ENCODE peak calls at places on chromosomes 3 and 15, in nine cellular contexts. One of them, this sample, is unnamed.
A peak's percentile ranks its signal among the peaks of the same experiment; 100 is the strongest.

GRCh38 chr3:125683067-125683844 is 88.0 kb upstream of the OSBPL11 start:
- DNase-seq in mammary epithelial cell: no peak
- DNase-seq in fibroblast of the aortic adventitia: peak; percentile 7
- DNase-seq in IMR-90: no peak
- DNase-seq in NCI-H1417: no peak
- DNase-seq in fibroblast of lung: no peak
- DNase-seq in astrocyte: no peak
- DNase-seq in ovary: no peak
- DNase-seq in HT-29: no peak
- DNase-seq in this sample: no peak

GRCh38 chr3:49916686-49917085 is 12.9 kb downstream of the MON1A start:
- DNase-seq in mammary epithelial cell: no peak
- DNase-seq in fibroblast of the aortic adventitia: peak; percentile 47
- DNase-seq in IMR-90: peak; percentile 45
- DNase-seq in NCI-H1417: no peak
- DNase-seq in fibroblast of lung: peak; percentile 34
- DNase-seq in astrocyte: peak; percentile 33
- DNase-seq in ovary: no peak
- DNase-seq in HT-29: no peak
- DNase-seq in this sample: no peak

GRCh38 chr3:13747627-13748026 is 132.2 kb downstream of the WNT7A start:
- DNase-seq in mammary epithelial cell: no peak
- DNase-seq in fibroblast of the aortic adventitia: no peak
- DNase-seq in IMR-90: no peak
- DNase-seq in NCI-H1417: no peak
- DNase-seq in fibroblast of lung: no peak
- DNase-seq in astrocyte: no peak
- DNase-seq in ovary: no peak
- DNase-seq in HT-29: no peak
- DNase-seq in this sample: no peak

GRCh38 chr3:54660599-54661210 is 267.2 kb downstream of the LRTM1 start:
- DNase-seq in mammary epithelial cell: no peak
- DNase-seq in fibroblast of the aortic adventitia: peak; percentile 10
- DNase-seq in IMR-90: no peak
- DNase-seq in NCI-H1417: no peak
- DNase-seq in fibroblast of lung: no peak
- DNase-seq in astrocyte: no peak
- DNase-seq in ovary: peak; percentile 49
- DNase-seq in HT-29: no peak
- DNase-seq in this sample: no peak

GRCh38 chr3:189267981-189268613 is 96.3 kb downstream of the TPRG1 start:
- DNase-seq in mammary epithelial cell: peak; percentile 95
- DNase-seq in fibroblast of the aortic adventitia: peak; percentile 40
- DNase-seq in IMR-90: no peak
- DNase-seq in NCI-H1417: no peak
- DNase-seq in fibroblast of lung: peak; percentile 8
- DNase-seq in astrocyte: peak; percentile 14
- DNase-seq in ovary: no peak
- DNase-seq in HT-29: peak; percentile 48
- DNase-seq in this sample: peak; percentile 37

GRCh38 chr3:169813757-169814517 is 1.2 kb upstream of the LRRC34 start:
- DNase-seq in mammary epithelial cell: no peak
- DNase-seq in fibroblast of the aortic adventitia: no peak
- DNase-seq in IMR-90: no peak
- DNase-seq in NCI-H1417: no peak
- DNase-seq in fibroblast of lung: no peak
- DNase-seq in astrocyte: no peak
- DNase-seq in ovary: peak; percentile 26
- DNase-seq in HT-29: peak; percentile 80
- DNase-seq in this sample: peak; percentile 43

GRCh38 chr15:100786901-100787566 is 92.6 kb upstream of the ALDH1A3 start:
- DNase-seq in mammary epithelial cell: no peak
- DNase-seq in fibroblast of the aortic adventitia: no peak
- DNase-seq in IMR-90: no peak
- DNase-seq in NCI-H1417: no peak
- DNase-seq in fibroblast of lung: no peak
- DNase-seq in astrocyte: no peak
- DNase-seq in ovary: no peak
- DNase-seq in HT-29: no peak
- DNase-seq in this sample: no peak

GRCh38 chr3:107978116-107979057 is 112.4 kb downstream of the CD47 start:
- DNase-seq in mammary epithelial cell: no peak
- DNase-seq in fibroblast of the aortic adventitia: no peak
- DNase-seq in IMR-90: no peak
- DNase-seq in NCI-H1417: no peak
- DNase-seq in fibroblast of lung: no peak
- DNase-seq in astrocyte: no peak
- DNase-seq in ovary: no peak
- DNase-seq in HT-29: no peak
- DNase-seq in this sample: peak; percentile 22

GRCh38 chr3:25438791-25439555 is 10.9 kb downstream of the RARB start:
- DNase-seq in mammary epithelial cell: no peak
- DNase-seq in fibroblast of the aortic adventitia: no peak
- DNase-seq in IMR-90: no peak
- DNase-seq in NCI-H1417: no peak
- DNase-seq in fibroblast of lung: no peak
- DNase-seq in astrocyte: no peak
- DNase-seq in ovary: no peak
- DNase-seq in HT-29: no peak
- DNase-seq in this sample: no peak

GRCh38 chr3:21942328-21942727 is 191.3 kb upstream of the ZNF385D start:
- DNase-seq in mammary epithelial cell: peak; percentile 8
- DNase-seq in fibroblast of the aortic adventitia: peak; percentile 38
- DNase-seq in IMR-90: peak; percentile 87
- DNase-seq in NCI-H1417: peak; percentile 61
- DNase-seq in fibroblast of lung: peak; percentile 86
- DNase-seq in astrocyte: peak; percentile 81
- DNase-seq in ovary: no peak
- DNase-seq in HT-29: no peak
- DNase-seq in this sample: no peak

GRCh38 chr3:48125026-48125704 is 63.1 kb downstream of the CDC25A start:
- DNase-seq in mammary epithelial cell: peak; percentile 53
- DNase-seq in fibroblast of the aortic adventitia: peak; percentile 95
- DNase-seq in IMR-90: peak; percentile 91
- DNase-seq in NCI-H1417: no peak
- DNase-seq in fibroblast of lung: no peak
- DNase-seq in astrocyte: peak; percentile 95
- DNase-seq in ovary: peak; percentile 61
- DNase-seq in HT-29: no peak
- DNase-seq in this sample: peak; percentile 19

GRCh38 chr3:4306860-4307259 is 3.7 kb downstream of the SETMAR start:
- DNase-seq in mammary epithelial cell: peak; percentile 32
- DNase-seq in fibroblast of the aortic adventitia: peak; percentile 66
- DNase-seq in IMR-90: peak; percentile 6
- DNase-seq in NCI-H1417: no peak
- DNase-seq in fibroblast of lung: peak; percentile 53
- DNase-seq in astrocyte: no peak
- DNase-seq in ovary: no peak
- DNase-seq in HT-29: no peak
- DNase-seq in this sample: no peak

GRCh38 chr15:36005542-36005941 is 459.6 kb upstream of the DPH6 start:
- DNase-seq in mammary epithelial cell: peak; percentile 21
- DNase-seq in fibroblast of the aortic adventitia: no peak
- DNase-seq in IMR-90: no peak
- DNase-seq in NCI-H1417: no peak
- DNase-seq in fibroblast of lung: no peak
- DNase-seq in astrocyte: no peak
- DNase-seq in ovary: no peak
- DNase-seq in HT-29: no peak
- DNase-seq in this sample: no peak

GRCh38 chr3:60392501-60392900 is 858.8 kb downstream of the FHIT start:
- DNase-seq in mammary epithelial cell: no peak
- DNase-seq in fibroblast of the aortic adventitia: no peak
- DNase-seq in IMR-90: no peak
- DNase-seq in NCI-H1417: no peak
- DNase-seq in fibroblast of lung: no peak
- DNase-seq in astrocyte: no peak
- DNase-seq in ovary: no peak
- DNase-seq in HT-29: no peak
- DNase-seq in this sample: no peak